ENCODE peak calls at places on chromosome 3, in five cellular contexts. D is transverse colon, C is neural progenitor cell, J is Caco-2, K is tibial artery. Z is an unnamed sample. For H3K4me1, the result is how much of the 10 kb centered on the place peaks cover.

GRCh38 chr3:155805204-155805801 is 775 bp downstream of the C3orf33 start:
- DNase-seq in D (peak), C (peak), J (no peak), K (peak), Z (peak)

GRCh38 chr3:194257030-194257657 is 94.0 kb downstream of the CPN2 start:
- DNase-seq in D (no peak), C (no peak), J (no peak), K (no peak), Z (no peak)

GRCh38 chr3:156675744-156676466 is 1.5 kb downstream of the TIPARP start:
- DNase-seq in D (peak), C (no peak), J (no peak), K (peak), Z (peak)

GRCh38 chr3:171646357-171647133 is 163.7 kb downstream of the PLD1 start:
- DNase-seq in D (no peak), C (peak), J (no peak), K (no peak), Z (no peak)

GRCh38 chr3:193894121-193894863 is 241.7 kb upstream of the HES1 start:
- DNase-seq in D (no peak), C (no peak), J (no peak), K (no peak), Z (peak)

GRCh38 chr3:171001957-171002694 is 24.4 kb downstream of the SLC2A2 start:
- DNase-seq in D (peak), C (no peak), J (peak), K (no peak), Z (peak)

GRCh38 chr3:21729888-21730459 is 21.0 kb downstream of the ZNF385D start:
- DNase-seq in D (no peak), C (no peak), J (no peak), K (no peak), Z (no peak)

GRCh38 chr3:149306751-149307434 is 26.5 kb downstream of the TM4SF18 start:
- DNase-seq in D (no peak), C (no peak), J (no peak), K (no peak), Z (no peak)

GRCh38 chr3:94716326-94717018 is 653.6 kb downstream of the NSUN3 start:
- DNase-seq in D (peak), C (no peak), J (no peak), K (no peak), Z (peak)

GRCh38 chr3:157082305-157082981 is 77.5 kb downstream of the CCNL1 start:
- DNase-seq in D (no peak), C (no peak), J (no peak), K (no peak), Z (no peak)

GRCh38 chr3:194019766-194020165 is 116.2 kb upstream of the HES1 start:
- DNase-seq in D (no peak), C (no peak), J (no peak), K (no peak), Z (no peak)

GRCh38 chr3:156577731-156578130 is 22.8 kb upstream of the SSR3 start:
- DNase-seq in D (no peak), C (no peak), J (no peak), K (no peak), Z (no peak)

GRCh38 chr3:82977871-82978270 is 1216.4 kb upstream of the GBE1 start:
- DNase-seq in D (no peak), C (peak), J (no peak), K (no peak), Z (no peak)

GRCh38 chr3:72255736-72256559 is 471.0 kb upstream of the PROK2 start:
- DNase-seq in D (peak), C (no peak), J (no peak), K (peak), Z (peak)
- H3K4me3 ChIP-seq in D (no peak), C (no peak), J (no peak), K (no peak), Z (no peak)

DNA sequence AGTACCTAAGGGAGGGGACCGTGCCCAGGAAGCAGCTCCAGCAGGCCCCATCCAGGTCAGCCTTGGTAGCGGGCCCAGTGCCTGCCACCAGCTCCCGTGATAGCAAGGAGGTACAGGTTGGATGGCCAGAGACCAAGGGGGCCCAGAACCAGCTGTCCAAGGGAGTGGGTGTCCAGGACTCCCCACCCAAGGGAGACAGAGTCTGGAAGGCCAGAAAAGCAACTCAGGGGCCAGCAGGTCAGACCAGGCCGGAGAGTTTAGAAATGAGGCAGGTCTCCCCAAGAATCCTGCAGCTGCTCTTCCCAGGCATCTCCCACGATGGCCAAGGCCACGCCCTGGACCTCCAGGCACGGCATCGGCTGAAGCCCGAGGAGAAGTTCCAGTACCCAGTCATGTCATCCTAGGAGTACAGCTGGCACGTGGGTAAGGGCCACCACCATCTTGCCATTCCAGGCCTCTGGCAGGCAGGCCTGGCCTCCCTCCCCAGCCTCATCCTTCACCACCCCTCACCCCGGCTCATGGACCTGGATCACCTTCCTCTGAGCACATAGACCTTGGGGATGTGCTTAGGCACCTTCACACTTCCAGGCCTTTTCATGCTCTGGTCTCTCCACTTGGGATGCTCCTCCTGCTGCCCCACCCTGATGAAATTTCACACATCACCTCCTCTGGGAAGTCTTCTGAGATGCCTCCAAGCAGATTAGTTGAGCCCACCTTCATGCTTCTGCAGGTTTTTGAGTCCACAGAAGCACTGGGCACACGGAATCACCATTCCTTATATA is 30.5 kb downstream of the DNASE1L3 start:
- DNase-seq in D (no peak), C (no peak), J (no peak), K (no peak), Z (no peak)
- H3K4me1 ChIP-seq in D (under half), C (under half), J (under half), K (under half), Z (under half)

GRCh38 chr3:125367403-125368230 is 7.5 kb downstream of the ZNF148 start:
- DNase-seq in D (no peak), C (no peak), J (no peak), K (no peak), Z (no peak)
- H3K4me3 ChIP-seq in D (no peak), C (no peak), J (no peak), K (no peak), Z (no peak)

DNA sequence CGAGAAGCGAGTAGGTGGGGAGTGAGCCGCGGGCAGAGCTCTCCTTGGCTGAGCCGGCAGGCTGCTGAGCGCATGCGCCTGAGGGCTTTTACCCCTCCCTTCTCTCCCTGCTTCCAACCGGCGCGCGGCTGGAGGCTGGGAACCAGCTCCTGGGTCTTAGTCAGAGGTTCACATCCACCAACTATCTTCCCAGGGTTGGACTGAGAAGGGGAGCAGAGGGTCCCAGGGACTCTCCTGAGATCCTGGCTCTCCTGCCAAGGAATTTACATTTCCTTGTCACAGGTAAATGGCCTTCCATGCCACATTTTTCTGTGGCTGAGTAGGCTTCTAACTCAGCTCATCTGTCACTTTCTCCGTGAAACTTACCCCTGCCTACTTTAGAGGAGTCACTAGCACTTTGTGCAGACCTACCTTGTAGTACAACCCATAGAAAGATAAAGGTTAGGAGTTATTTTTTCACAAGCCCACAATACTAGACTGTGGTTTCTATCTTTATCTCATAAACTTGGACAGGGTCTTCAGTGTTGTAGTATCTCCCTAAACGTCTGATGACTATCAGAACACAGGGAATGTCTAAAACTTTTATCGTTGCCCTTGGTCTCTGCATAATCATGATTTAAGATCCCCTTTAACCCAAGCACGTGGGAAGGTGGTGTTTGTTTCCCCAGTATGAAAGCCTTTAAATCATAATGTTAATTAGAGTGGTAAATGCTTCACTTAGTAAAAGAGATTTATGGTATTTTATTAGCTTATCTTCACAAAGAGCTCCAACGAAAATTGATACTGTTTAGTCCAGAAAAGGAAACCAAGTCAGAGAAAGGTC is 617 bp upstream of the TBC1D5 start:
- DNase-seq in D (no peak), C (no peak), J (no peak), K (no peak), Z (no peak)
- H3K4me1 ChIP-seq in D (under half), C (under half), J (under half), K (under half), Z (under half)

DNA sequence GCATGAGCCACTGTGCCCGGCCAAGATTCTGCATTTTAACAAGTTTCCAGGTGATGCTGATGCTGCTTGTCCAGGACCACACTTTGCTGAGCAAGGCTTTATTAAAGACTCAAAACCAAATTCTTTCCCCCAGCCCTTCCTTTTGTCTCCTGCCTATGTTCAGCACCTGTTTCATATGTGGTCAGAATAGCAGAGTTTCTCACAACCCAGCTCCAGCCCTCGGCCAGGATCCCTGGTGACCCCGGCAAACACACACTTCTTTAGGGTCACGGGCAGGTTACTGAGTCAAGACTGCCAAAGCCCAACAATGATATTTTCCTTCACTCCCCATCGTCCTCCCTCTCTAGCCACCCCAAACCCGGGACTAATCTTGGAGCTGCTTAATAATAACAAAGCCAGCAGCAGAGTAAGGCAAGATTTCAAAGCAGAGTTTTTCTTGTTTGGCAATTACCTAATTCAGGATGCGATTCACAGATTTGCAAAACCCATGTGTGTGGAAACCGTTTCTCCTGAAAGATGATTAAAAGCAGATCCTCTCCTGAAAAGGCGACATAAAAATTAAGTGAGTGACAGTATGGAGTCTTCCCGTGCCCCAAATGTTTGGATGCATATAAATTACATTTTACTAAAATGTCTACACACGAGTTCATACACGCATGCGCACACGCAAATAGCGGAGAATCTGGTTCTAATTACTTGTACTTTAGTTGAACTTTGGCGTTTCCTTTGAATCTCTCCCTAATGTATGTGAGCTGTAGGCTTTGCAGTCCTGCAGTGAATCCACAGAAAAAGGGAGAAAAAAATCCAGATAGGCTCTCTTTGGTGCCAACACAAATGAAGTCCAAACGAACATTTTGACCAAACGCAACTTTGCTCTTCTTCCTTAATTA is 25.7 kb downstream of the RARB start:
- DNase-seq in D (no peak), C (no peak), J (no peak), K (no peak), Z (no peak)
- H3K4me3 ChIP-seq in D (no peak), C (no peak), J (no peak), K (peak), Z (no peak)

GRCh38 chr3:188296761-188297689 is 143.1 kb downstream of the LPP start:
- DNase-seq in D (peak), C (no peak), J (no peak), K (peak), Z (peak)

GRCh38 chr3:188298585-188298984 is 144.6 kb downstream of the LPP start:
- DNase-seq in D (no peak), C (peak), J (no peak), K (no peak), Z (peak)

GRCh38 chr3:188294823-188295487 is 141.0 kb downstream of the LPP start:
- DNase-seq in D (no peak), C (no peak), J (peak), K (no peak), Z (peak)

GRCh38 chr3:188294113-188294512 is 140.2 kb downstream of the LPP start:
- DNase-seq in D (no peak), C (no peak), J (no peak), K (no peak), Z (no peak)

GRCh38 chr3:188295876-188296275 is 141.9 kb downstream of the LPP start:
- DNase-seq in D (no peak), C (no peak), J (no peak), K (no peak), Z (no peak)
- H3K4me1 ChIP-seq in D (half or more), C (under half), J (under half), K (under half), Z (under half)

GRCh38 chr3:138081371-138082084 is 33.9 kb downstream of the DZIP1L start:
- DNase-seq in D (no peak), C (no peak), J (no peak), K (no peak), Z (no peak)
- H3K4me3 ChIP-seq in D (no peak), C (no peak), J (no peak), K (no peak), Z (no peak)

DNA sequence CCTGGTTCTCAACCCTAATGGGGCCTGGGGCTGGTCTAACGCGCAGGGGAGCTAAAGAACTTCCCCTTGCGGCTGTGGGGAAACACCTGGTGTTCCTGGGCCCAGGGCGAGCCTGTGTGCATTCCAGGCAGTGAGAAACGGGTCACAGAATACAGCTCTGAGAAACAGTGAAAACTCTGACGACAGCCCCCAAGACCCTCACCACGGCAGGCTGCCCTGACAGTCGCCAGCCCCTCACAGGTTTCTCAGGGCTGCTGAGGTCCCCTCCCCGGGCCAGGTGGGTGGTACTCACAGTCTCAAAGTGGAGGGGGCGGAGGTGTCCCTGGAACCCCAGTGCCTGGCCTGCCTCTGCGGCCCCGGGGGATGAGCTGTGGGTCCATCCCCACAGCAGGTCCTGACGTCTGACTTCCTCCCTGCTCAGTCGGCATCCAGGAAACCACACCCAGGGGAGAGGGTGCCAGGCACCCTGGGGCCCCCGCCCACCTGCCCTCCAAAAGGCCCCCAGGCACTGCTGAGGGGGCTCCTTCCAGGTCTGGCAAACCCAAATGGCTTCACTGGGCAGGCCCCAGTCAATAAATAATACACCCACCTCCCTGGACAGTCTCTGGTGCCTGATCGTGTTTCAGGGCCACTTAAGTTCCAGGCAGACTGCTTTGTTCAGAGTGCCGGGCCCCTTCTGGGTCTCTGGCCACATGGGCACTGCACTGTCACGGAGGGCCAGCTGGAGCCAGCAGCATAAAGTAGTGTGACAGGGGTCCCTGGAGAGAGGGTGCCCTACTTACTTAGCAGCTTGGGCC is 57.7 kb downstream of the IQSEC1 start:
- DNase-seq in D (peak), C (no peak), J (no peak), K (no peak), Z (no peak)
- H3K4me1 ChIP-seq in D (under half), C (half or more), J (under half), K (under half), Z (under half)

GRCh38 chr3:27680517-27681246 is 41.4 kb downstream of the EOMES start:
- DNase-seq in D (no peak), C (peak), J (no peak), K (no peak), Z (no peak)

GRCh38 chr3:27678234-27678633 is 43.9 kb downstream of the EOMES start:
- DNase-seq in D (no peak), C (no peak), J (no peak), K (no peak), Z (no peak)

GRCh38 chr3:27684302-27684701 is 37.8 kb downstream of the EOMES start:
- DNase-seq in D (no peak), C (no peak), J (no peak), K (no peak), Z (no peak)

GRCh38 chr3:27679691-27680090 is 42.4 kb downstream of the EOMES start:
- DNase-seq in D (no peak), C (no peak), J (no peak), K (no peak), Z (no peak)

DNA sequence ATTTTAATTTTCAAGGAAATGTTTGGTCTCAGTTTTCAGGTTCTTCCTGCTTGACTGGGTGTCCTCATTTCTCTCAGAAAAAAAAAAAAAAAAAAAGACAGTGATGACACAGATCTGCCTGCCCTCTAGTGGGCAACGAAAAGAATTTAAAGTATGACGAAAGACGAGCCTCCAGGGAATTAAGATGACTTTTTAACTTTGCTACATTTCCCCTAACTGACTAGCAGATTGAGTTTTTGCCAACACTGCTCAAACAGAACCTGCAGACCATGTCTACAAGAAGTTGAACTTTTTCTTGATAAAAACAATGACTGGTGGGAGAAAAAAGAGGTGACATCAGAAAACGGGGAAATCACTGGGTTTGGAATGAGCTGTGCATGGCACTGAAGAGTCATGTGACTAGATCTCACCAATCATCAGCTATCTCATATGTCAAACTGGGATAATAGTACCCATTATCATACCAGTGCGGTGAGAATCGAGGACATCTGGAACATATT is 40.8 kb downstream of the EOMES start:
- DNase-seq in D (no peak), C (peak), J (no peak), K (no peak), Z (no peak)
- H3K4me3 ChIP-seq in D (no peak), C (peak), J (no peak), K (no peak), Z (no peak)

DNA sequence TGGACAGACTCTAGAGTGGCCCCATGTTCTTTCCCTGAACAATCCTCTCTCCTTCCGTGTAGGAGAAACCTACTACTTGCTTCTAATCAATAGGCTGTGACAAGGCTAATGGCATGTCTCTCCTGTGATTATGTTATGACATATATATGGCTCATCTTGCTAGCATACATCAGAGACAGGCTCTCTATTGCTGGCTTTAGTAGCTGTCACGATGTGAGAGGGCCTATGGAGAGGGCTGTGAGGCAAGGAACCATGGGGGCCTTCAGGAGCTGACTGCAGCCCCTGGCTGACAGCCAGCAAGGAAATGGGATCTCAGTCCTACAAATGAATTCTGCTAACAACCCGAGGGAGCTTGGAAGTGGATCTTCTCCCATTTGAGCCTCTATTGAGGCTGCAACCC is 96.3 kb downstream of the EOMES start:
- DNase-seq in D (no peak), C (no peak), J (no peak), K (no peak), Z (no peak)
- H3K4me1 ChIP-seq in D (under half), C (under half), J (under half), K (under half), Z (under half)